ENCODE peak calls at places on chromosome 1, in four cellular contexts. One of them, this sample, is unnamed.

GRCh38 chr1:232627645-232628334 is 2.1 kb downstream of the SIPA1L2 start:
- DNase-seq in kidney: no peak
- DNase-seq in NT2/D1: peak; percentile 47
- DNase-seq in mammary epithelial cell: peak; percentile 67
- DNase-seq in this sample: peak; percentile 39

GRCh38 chr1:19602486-19602885 is 41.6 kb upstream of the NBL1 start:
- DNase-seq in kidney: no peak
- DNase-seq in mammary epithelial cell: no peak
- DNase-seq in NT2/D1: no peak
- DNase-seq in this sample: no peak

GRCh38 chr1:13730751-13731482 is 30.9 kb downstream of the PRDM2 start:
- DNase-seq in kidney: no peak
- DNase-seq in NT2/D1: no peak
- DNase-seq in mammary epithelial cell: no peak
- DNase-seq in this sample: peak; percentile 77

GRCh38 chr1:212288614-212289013 is 3.4 kb downstream of the PPP2R5A start:
- DNase-seq in kidney: no peak
- DNase-seq in mammary epithelial cell: peak; percentile 34
- DNase-seq in NT2/D1: no peak
- DNase-seq in this sample: peak; percentile 59

GRCh38 chr1:40711465-40712404 is 20.2 kb downstream of the NFYC start:
- DNase-seq in kidney: no peak
- DNase-seq in NT2/D1: no peak
- DNase-seq in mammary epithelial cell: peak; percentile 92
- DNase-seq in this sample: peak; percentile 70

GRCh38 chr1:150596976-150597375 is 17.6 kb upstream of the MCL1 start:
- DNase-seq in mammary epithelial cell: no peak
- DNase-seq in kidney: no peak
- DNase-seq in NT2/D1: no peak
- DNase-seq in this sample: no peak

GRCh38 chr1:151809625-151810556 is 4.7 kb upstream of the LINGO4 start:
- DNase-seq in NT2/D1: peak; percentile 43
- DNase-seq in kidney: no peak
- DNase-seq in mammary epithelial cell: no peak
- DNase-seq in this sample: no peak

GRCh38 chr1:185934476-185935189 is 200.4 kb downstream of the HMCN1 start:
- DNase-seq in kidney: no peak
- DNase-seq in mammary epithelial cell: peak; percentile 49
- DNase-seq in NT2/D1: no peak
- DNase-seq in this sample: peak; percentile 77

GRCh38 chr1:155645024-155645423 is 35.0 kb downstream of the MSTO1 start:
- DNase-seq in mammary epithelial cell: no peak
- DNase-seq in NT2/D1: no peak
- DNase-seq in kidney: no peak
- DNase-seq in this sample: no peak

GRCh38 chr1:229640455-229640854 is 14.4 kb downstream of the URB2 start:
- DNase-seq in kidney: no peak
- DNase-seq in mammary epithelial cell: no peak
- DNase-seq in NT2/D1: no peak
- DNase-seq in this sample: no peak

GRCh38 chr1:205064301-205064700 is 20.0 kb downstream of the TMEM81 start:
- DNase-seq in mammary epithelial cell: no peak
- DNase-seq in NT2/D1: no peak
- DNase-seq in kidney: no peak
- DNase-seq in this sample: no peak

GRCh38 chr1:55276671-55277376 is 61.7 kb upstream of the USP24 start:
- DNase-seq in NT2/D1: no peak
- DNase-seq in mammary epithelial cell: no peak
- DNase-seq in kidney: no peak
- DNase-seq in this sample: no peak

GRCh38 chr1:231206856-231207255 is 34.2 kb upstream of the GNPAT start:
- DNase-seq in kidney: no peak
- DNase-seq in mammary epithelial cell: no peak
- DNase-seq in NT2/D1: no peak
- DNase-seq in this sample: peak; percentile 40

GRCh38 chr1:209473023-209473422 is 110.5 kb upstream of the CAMK1G start:
- DNase-seq in NT2/D1: peak; percentile 84
- DNase-seq in mammary epithelial cell: no peak
- DNase-seq in kidney: no peak
- DNase-seq in this sample: no peak

GRCh38 chr1:198680174-198680871 is 41.5 kb downstream of the PTPRC start:
- DNase-seq in NT2/D1: no peak
- DNase-seq in kidney: no peak
- DNase-seq in mammary epithelial cell: no peak
- DNase-seq in this sample: no peak

GRCh38 chr1:113479713-113480676 is 89.7 kb downstream of the MAGI3 start:
- DNase-seq in NT2/D1: no peak
- DNase-seq in kidney: no peak
- DNase-seq in mammary epithelial cell: peak; percentile 42
- DNase-seq in this sample: no peak

GRCh38 chr1:231603598-231604275 is 22.9 kb upstream of the DISC1 start:
- DNase-seq in kidney: no peak
- DNase-seq in NT2/D1: peak; percentile 63
- DNase-seq in mammary epithelial cell: peak; percentile 33
- DNase-seq in this sample: peak; percentile 85

GRCh38 chr1:6962956-6963915 is 178.0 kb downstream of the CAMTA1 start:
- DNase-seq in mammary epithelial cell: no peak
- DNase-seq in kidney: peak; percentile 88
- DNase-seq in NT2/D1: peak; percentile 88
- DNase-seq in this sample: no peak

GRCh38 chr1:42422672-42423236 is 33.1 kb downstream of the ZMYND12 start:
- DNase-seq in NT2/D1: no peak
- DNase-seq in kidney: no peak
- DNase-seq in mammary epithelial cell: no peak
- DNase-seq in this sample: no peak

GRCh38 chr1:7482077-7482476 is 289.0 kb upstream of the VAMP3 start:
- DNase-seq in kidney: no peak
- DNase-seq in mammary epithelial cell: no peak
- DNase-seq in NT2/D1: no peak
- DNase-seq in this sample: no peak

GRCh38 chr1:22854688-22855565 is 117.7 kb downstream of the LACTBL1 start:
- DNase-seq in mammary epithelial cell: no peak
- DNase-seq in kidney: no peak
- DNase-seq in NT2/D1: no peak
- DNase-seq in this sample: no peak

GRCh38 chr1:19661721-19662228 is 2.9 kb upstream of the HTR6 start:
- DNase-seq in kidney: no peak
- DNase-seq in mammary epithelial cell: no peak
- DNase-seq in NT2/D1: no peak
- DNase-seq in this sample: peak; percentile 82

GRCh38 chr1:171142081-171142450 is 43.0 kb upstream of the FMO2 start:
- DNase-seq in kidney: peak; percentile 80
- DNase-seq in NT2/D1: no peak
- DNase-seq in mammary epithelial cell: no peak
- DNase-seq in this sample: peak; percentile 90

GRCh38 chr1:8910914-8911313 is 32.4 kb upstream of the ENO1 start:
- DNase-seq in NT2/D1: no peak
- DNase-seq in kidney: no peak
- DNase-seq in mammary epithelial cell: peak; percentile 63
- DNase-seq in this sample: no peak

GRCh38 chr1:36562181-36562685 is 79.5 kb upstream of the CSF3R start:
- DNase-seq in NT2/D1: no peak
- DNase-seq in mammary epithelial cell: no peak
- DNase-seq in kidney: no peak
- DNase-seq in this sample: no peak

GRCh38 chr1:116957646-116958045 is 43.9 kb upstream of the CD101 start:
- DNase-seq in kidney: no peak
- DNase-seq in mammary epithelial cell: no peak
- DNase-seq in NT2/D1: no peak
- DNase-seq in this sample: no peak

GRCh38 chr1:90838720-90839119 is 121.6 kb upstream of the BARHL2 start:
- DNase-seq in mammary epithelial cell: no peak
- DNase-seq in kidney: no peak
- DNase-seq in NT2/D1: peak; percentile 70
- DNase-seq in this sample: no peak

GRCh38 chr1:40708750-40709099 is 17.2 kb downstream of the NFYC start:
- DNase-seq in mammary epithelial cell: no peak
- DNase-seq in NT2/D1: peak; percentile 48
- DNase-seq in kidney: no peak
- DNase-seq in this sample: peak; percentile 89

GRCh38 chr1:104593418-104594187 is 843.9 kb downstream of the AMY1C start:
- DNase-seq in NT2/D1: peak; percentile 11
- DNase-seq in kidney: no peak
- DNase-seq in mammary epithelial cell: no peak
- DNase-seq in this sample: no peak

GRCh38 chr1:109847251-109847650 is 63.4 kb upstream of the CSF1 start:
- DNase-seq in kidney: no peak
- DNase-seq in NT2/D1: no peak
- DNase-seq in mammary epithelial cell: no peak
- DNase-seq in this sample: no peak

GRCh38 chr1:183349201-183349711 is 68.9 kb downstream of the NMNAT2 start:
- DNase-seq in mammary epithelial cell: peak; percentile 15
- DNase-seq in NT2/D1: peak; percentile 80
- DNase-seq in kidney: no peak
- DNase-seq in this sample: peak; percentile 72

GRCh38 chr1:64948905-64949833 is 17.2 kb downstream of the JAK1 start:
- DNase-seq in kidney: no peak
- DNase-seq in mammary epithelial cell: peak; percentile 71
- DNase-seq in NT2/D1: no peak
- DNase-seq in this sample: peak; percentile 57

GRCh38 chr1:94235189-94236020 is 2.0 kb downstream of the ARHGAP29 start:
- DNase-seq in mammary epithelial cell: no peak
- DNase-seq in kidney: no peak
- DNase-seq in NT2/D1: no peak
- DNase-seq in this sample: peak; percentile 51
- H3K9ac ChIP-seq in mammary epithelial cell: peak overlapping the region; percentile 90
- H3K9ac ChIP-seq in kidney: peak overlapping the region; percentile 87
- H3K9ac ChIP-seq in NT2/D1: no peak overlapping the region
- H3K9ac ChIP-seq in this sample: peak overlapping the region; percentile 93

DNA sequence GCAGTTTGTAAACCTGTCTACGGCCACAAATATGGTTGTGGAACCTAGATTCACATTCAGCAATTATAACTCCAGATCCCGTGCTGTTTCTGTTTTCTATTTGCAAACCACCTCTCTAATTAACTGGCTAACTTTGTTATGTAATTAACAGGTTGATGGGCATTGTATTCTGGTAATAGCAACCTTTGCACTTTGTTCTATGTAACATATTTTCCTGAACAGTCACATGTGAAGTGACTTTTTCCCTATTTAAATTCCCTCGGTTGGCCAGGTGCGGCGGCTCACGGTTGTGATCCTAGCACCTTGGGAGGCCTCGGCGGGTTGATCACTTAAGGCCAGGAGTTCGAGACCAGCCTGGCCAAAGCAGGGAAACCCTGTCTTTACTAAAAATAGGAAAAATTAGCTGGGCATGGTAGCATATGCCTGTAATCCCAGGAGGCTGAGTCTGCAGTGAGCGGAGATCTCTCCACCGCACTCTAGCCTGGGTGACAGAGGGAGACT is 1.4 kb downstream of the ACADM start:
- DNase-seq in mammary epithelial cell: no peak
- DNase-seq in kidney: no peak
- DNase-seq in NT2/D1: no peak
- DNase-seq in this sample: no peak
- H3K4me3 ChIP-seq in mammary epithelial cell: peak overlapping the region; percentile 90
- H3K4me3 ChIP-seq in kidney: peak overlapping the region; percentile 92
- H3K4me3 ChIP-seq in NT2/D1: peak overlapping the region; percentile 87
- H3K4me3 ChIP-seq in this sample: peak overlapping the region; percentile 98

GRCh38 chr1:247043406-247043805 is 35.2 kb downstream of the ZNF670 start:
- DNase-seq in kidney: no peak
- DNase-seq in mammary epithelial cell: no peak
- DNase-seq in NT2/D1: no peak
- DNase-seq in this sample: no peak
- H3K9me3 ChIP-seq in kidney: peaks cover 11% of the 10 kb centered on the region
- H3K9me3 ChIP-seq in mammary epithelial cell: peaks cover 41% of the 10 kb centered on the region
- H3K9me3 ChIP-seq in NT2/D1: peaks cover 100% of the 10 kb centered on the region
- H3K9me3 ChIP-seq in this sample: peaks cover 88% of the 10 kb centered on the region

DNA sequence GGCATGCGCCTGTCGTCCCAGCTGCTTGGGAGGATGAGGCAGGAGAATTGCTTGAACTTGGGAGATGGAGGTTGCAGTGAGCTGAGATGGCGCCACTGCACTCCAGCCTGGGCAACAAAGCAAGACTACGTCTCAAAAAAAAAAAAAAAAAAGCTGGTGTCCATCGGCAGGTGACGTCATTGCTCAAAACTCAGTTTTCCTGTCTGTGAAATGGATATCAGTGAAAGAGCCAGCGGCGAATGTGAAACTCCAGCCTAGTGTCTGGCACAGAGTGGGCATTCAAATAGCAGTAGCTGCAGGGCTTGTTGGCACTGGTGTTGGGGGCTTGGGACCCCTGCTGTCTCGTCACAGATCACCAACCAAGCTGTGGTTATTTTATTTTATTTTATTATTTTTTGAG is 75.8 kb downstream of the NKAIN1 start:
- DNase-seq in mammary epithelial cell: no peak
- DNase-seq in NT2/D1: no peak
- DNase-seq in kidney: no peak
- DNase-seq in this sample: no peak
- H3K9ac ChIP-seq in mammary epithelial cell: no peak overlapping the region
- H3K9ac ChIP-seq in NT2/D1: no peak overlapping the region
- H3K9ac ChIP-seq in kidney: no peak overlapping the region
- H3K9ac ChIP-seq in this sample: no peak overlapping the region

DNA sequence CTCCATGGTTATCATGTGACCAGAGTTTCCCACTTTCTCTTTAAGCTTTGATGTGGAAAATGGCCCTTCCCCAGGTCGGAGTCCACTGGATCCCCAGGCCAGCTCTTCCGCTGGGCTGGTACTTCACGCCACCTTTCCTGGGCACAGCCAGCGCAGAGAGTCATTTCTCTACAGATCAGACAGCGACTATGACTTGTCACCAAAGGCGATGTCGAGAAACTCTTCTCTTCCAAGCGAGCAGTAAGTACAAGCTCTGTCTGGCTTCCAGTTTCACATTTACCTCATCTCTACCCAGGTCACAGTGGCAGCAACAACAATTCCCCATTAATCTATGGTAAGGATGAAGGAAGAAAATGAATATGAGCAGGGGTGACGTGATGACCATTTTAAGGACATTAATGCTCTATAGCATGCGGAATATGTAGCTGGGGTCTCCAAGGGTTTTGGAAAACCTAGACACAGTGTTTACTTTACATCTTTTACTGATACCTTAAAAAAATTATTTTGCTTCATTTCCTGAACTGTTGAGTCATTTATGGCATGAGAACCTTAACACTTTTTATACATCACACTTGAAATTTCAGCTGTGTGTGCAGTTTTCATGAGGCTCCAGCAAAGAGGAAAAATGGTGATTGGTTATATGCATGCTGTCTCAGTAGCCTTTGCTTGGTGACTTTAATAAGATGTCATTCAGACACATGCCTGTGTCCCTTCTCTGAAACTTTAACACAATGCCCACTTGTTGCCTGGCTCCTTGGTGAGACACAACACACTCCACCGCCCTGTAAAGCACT is 286.3 kb upstream of the SGIP1 start:
- DNase-seq in NT2/D1: no peak
- DNase-seq in mammary epithelial cell: no peak
- DNase-seq in kidney: no peak
- DNase-seq in this sample: no peak
- H3K4me3 ChIP-seq in NT2/D1: no peak overlapping the region
- H3K4me3 ChIP-seq in mammary epithelial cell: no peak overlapping the region
- H3K4me3 ChIP-seq in kidney: no peak overlapping the region
- H3K4me3 ChIP-seq in this sample: no peak overlapping the region

This sample was measured in adipocyte.